ENCODE peak calls at places on chromosomes 4 and X, in four cellular contexts. I is H9, W is IMR-90, G is H1. P is an unnamed sample.

GRCh38 chr4:115234405-115235093 is 121.1 kb upstream of the NDST4 start:
- DNase-seq in I (peak), W (no peak), G (no peak), P (peak)

GRCh38 chr4:23105759-23106370 is 413.1 kb downstream of the GBA3 start:
- DNase-seq in I (no peak), W (no peak), G (no peak), P (no peak)

GRCh38 chr4:137685357-137685756 is 153.1 kb upstream of the PCDH18 start:
- DNase-seq in I (no peak), W (peak), G (no peak), P (no peak)

GRCh38 chr4:62324215-62324614 is 1124.1 kb downstream of the ADGRL3 start:
- DNase-seq in I (no peak), W (no peak), G (no peak), P (no peak)

GRCh38 chr4:4859799-4860380 is 425 bp downstream of the MSX1 start:
- DNase-seq in I (no peak), W (no peak), G (no peak), P (no peak)

GRCh38 chr4:103692615-103693014 is 27.2 kb downstream of the TACR3 start:
- DNase-seq in I (no peak), W (no peak), G (no peak), P (no peak)

GRCh38 chr4:38154681-38155588 is 194.7 kb downstream of the PTTG2 start:
- DNase-seq in I (no peak), W (no peak), G (no peak), P (no peak)

GRCh38 chr4:52358855-52359254 is 300.2 kb downstream of the USP46 start:
- DNase-seq in I (no peak), W (no peak), G (no peak), P (no peak)

GRCh38 chr4:82371398-82371972 is 2.3 kb downstream of the HNRNPD start:
- DNase-seq in I (no peak), W (peak), G (no peak), P (no peak)

GRCh38 chr4:169640261-169640880 is 20.0 kb downstream of the CLCN3 start:
- DNase-seq in I (no peak), W (peak), G (no peak), P (no peak)

GRCh38 chrX:13053171-13053570 is 8.8 kb upstream of the FAM9C start:
- DNase-seq in I (no peak), W (no peak), G (no peak), P (no peak)
- H3K56ac ChIP-seq in I (no peak), W (no peak), G (no peak), P (no peak)

GRCh38 chrX:103539695-103540094 is 20.4 kb upstream of the RAB40A start:
- DNase-seq in I (no peak), W (no peak), G (no peak), P (no peak)

GRCh38 chrX:103537871-103538387 is 18.6 kb upstream of the RAB40A start:
- DNase-seq in I (no peak), W (no peak), G (no peak), P (no peak)

GRCh38 chrX:103536732-103537131 is 17.4 kb upstream of the RAB40A start:
- DNase-seq in I (no peak), W (no peak), G (no peak), P (no peak)

GRCh38 chrX:103538728-103539127 is 19.4 kb upstream of the RAB40A start:
- DNase-seq in I (no peak), W (peak), G (no peak), P (no peak)

GRCh38 chrX:103540145-103540544 is 20.9 kb upstream of the RAB40A start:
- DNase-seq in I (no peak), W (peak), G (no peak), P (no peak)
- H3K56ac ChIP-seq in I (no peak), W (no peak), G (no peak), P (no peak)

GRCh38 chr4:86721412-86721811 is 127.3 kb downstream of the PTPN13 start:
- DNase-seq in I (no peak), W (no peak), G (no peak), P (no peak)
- H3K56ac ChIP-seq in I (no peak), W (no peak), G (no peak), P (no peak)

GRCh38 chrX:38558681-38559080 is 2.7 kb upstream of the TSPAN7 start:
- DNase-seq in I (no peak), W (no peak), G (no peak), P (no peak)
- H3K56ac ChIP-seq in I (no peak), W (no peak), G (no peak), P (no peak)

DNA sequence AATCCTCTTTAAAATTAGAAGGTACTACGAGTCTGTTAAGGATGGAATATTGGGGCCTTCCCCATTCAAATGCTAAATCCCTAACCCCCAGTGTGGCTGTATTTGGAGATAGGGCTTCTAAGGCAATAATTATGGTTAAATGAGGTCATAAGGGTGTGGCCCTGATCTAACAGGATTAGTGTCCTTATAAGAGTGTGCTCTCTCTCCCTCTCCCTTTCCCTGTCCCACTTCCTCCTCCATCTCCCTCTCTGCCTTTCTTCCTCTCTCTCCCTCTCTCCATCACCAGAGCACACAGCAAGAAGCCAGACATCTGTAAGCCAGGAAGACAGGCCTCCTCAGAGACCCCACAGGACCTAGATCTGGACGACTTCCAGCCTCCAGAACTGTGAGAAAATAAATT is 116.9 kb downstream of the COL25A1 start:
- DNase-seq in I (no peak), W (no peak), G (no peak), P (no peak)
- H3K56ac ChIP-seq in I (no peak), W (no peak), G (no peak), P (no peak)

GRCh38 chr4:29581469-29581868 is 1138.7 kb upstream of the PCDH7 start:
- DNase-seq in I (no peak), W (peak), G (no peak), P (no peak)
- H3K56ac ChIP-seq in I (no peak), W (no peak), G (no peak), P (no peak)